ENCODE peak calls at places on chromosomes 13 and 19, in nine cellular contexts. R, O, C, W, U, Y, F, S and D are unnamed samples.

GRCh38 chr19:1468274-1469199 is 10.5 kb downstream of the C19orf25 start:
- DNase-seq in R (peak; percentile 42), O (no peak), C (no peak), W (no peak), U (peak; percentile 65), Y (no peak), F (no peak), S (no peak), D (no peak)

GRCh38 chr19:15457701-15458484 is 6.5 kb downstream of the RASAL3 start:
- DNase-seq in R (no peak), O (no peak), C (no peak), W (no peak), U (no peak), Y (no peak), F (no peak), S (no peak), D (no peak)

GRCh38 chr13:79988573-79988972 is 352.4 kb downstream of the SPRY2 start:
- DNase-seq in R (peak; percentile 72), O (no peak), C (no peak), W (no peak), U (peak; percentile 68), Y (no peak), F (no peak), S (no peak), D (peak; percentile 67)

GRCh38 chr19:49793561-49793840 is 19.6 kb downstream of the FUZ start:
- DNase-seq in R (no peak), O (no peak), C (no peak), W (no peak), U (no peak), Y (no peak), F (no peak), S (no peak), D (no peak)

GRCh38 chr13:99256709-99257108 is 1.5 kb downstream of the GPR18 start:
- DNase-seq in R (peak; percentile 79), O (no peak), C (no peak), W (no peak), U (peak; percentile 61), Y (no peak), F (peak; percentile 84), S (no peak), D (peak; percentile 20)

GRCh38 chr19:56476671-56477428 is at the start of gene ZNF667:
- DNase-seq in R (peak; percentile 38), O (peak; percentile 8), C (no peak), W (peak; percentile 66), U (peak; percentile 71), Y (no peak), F (no peak), S (no peak), D (peak; percentile 54)

GRCh38 chr13:42367836-42368235 is 95.9 kb downstream of the AKAP11 start:
- DNase-seq in R (peak; percentile 38), O (no peak), C (no peak), W (no peak), U (no peak), Y (no peak), F (no peak), S (no peak), D (no peak)

GRCh38 chr19:10864538-10864899 is 6.8 kb upstream of the CARM1 start:
- DNase-seq in R (peak; percentile 82), O (peak; percentile 56), C (peak; percentile 62), W (peak; percentile 18), U (peak; percentile 91), Y (peak; percentile 91), F (peak; percentile 42), S (peak; percentile 85), D (peak; percentile 70)

GRCh38 chr13:113550453-113550852 is 34.1 kb upstream of the TFDP1 start:
- DNase-seq in R (no peak), O (no peak), C (no peak), W (no peak), U (no peak), Y (peak; percentile 32), F (no peak), S (no peak), D (no peak)

GRCh38 chr13:25911020-25911419 is 140.8 kb downstream of the SHISA2 start:
- DNase-seq in R (no peak), O (no peak), C (no peak), W (no peak), U (no peak), Y (no peak), F (no peak), S (no peak), D (no peak)

GRCh38 chr19:53774011-53774410 is 50.1 kb downstream of the NLRP12 start:
- DNase-seq in R (no peak), O (no peak), C (no peak), W (no peak), U (no peak), Y (no peak), F (no peak), S (no peak), D (no peak)